ENCODE peak calls at places on chromosomes 4 and X, in six cellular contexts. P is pancreas, H is A549, Y is heart left ventricle, I is upper lobe of right lung, E is AG04450. G is an unnamed sample.

GRCh38 chrX:51420610-51421009 is 75.8 kb downstream of the NUDT11 start:
- DNase-seq in Y (no peak), P (no peak), E (peak), I (no peak), H (peak), G (no peak)

GRCh38 chr4:155599596-155599995 is 67.1 kb upstream of the GUCY1A1 start:
- DNase-seq in P (no peak), E (no peak), I (no peak), H (no peak), Y (no peak), G (no peak)

GRCh38 chr4:114791976-114792375 is 193.4 kb downstream of the UGT8 start:
- DNase-seq in P (no peak), Y (no peak), H (no peak), E (no peak), I (no peak), G (no peak)

GRCh38 chr4:952881-953573 is 20.3 kb downstream of the DGKQ start:
- DNase-seq in I (peak), H (no peak), Y (peak), P (no peak), E (no peak), G (no peak)

GRCh38 chr4:109389367-109390118 is 44.1 kb upstream of the SEC24B start:
- DNase-seq in P (peak), I (no peak), H (no peak), E (no peak), Y (no peak), G (no peak)

GRCh38 chr4:173878701-173879100 is 348.7 kb upstream of the HAND2 start:
- DNase-seq in I (no peak), P (no peak), H (peak), E (peak), Y (no peak), G (no peak)

GRCh38 chrX:9171841-9172240 is 137.9 kb upstream of the FAM9B start:
- DNase-seq in H (peak), E (no peak), I (no peak), Y (no peak), P (no peak), G (no peak)

GRCh38 chr4:16573181-16573580 is 325.3 kb downstream of the LDB2 start:
- DNase-seq in Y (no peak), P (no peak), I (no peak), H (no peak), E (no peak), G (no peak)

GRCh38 chr4:98516042-98516440 is 142.4 kb downstream of the TSPAN5 start:
- DNase-seq in E (peak), Y (no peak), P (no peak), I (no peak), H (peak), G (no peak)

GRCh38 chrX:126770179-126770578 is 49.4 kb upstream of the PRR32 start:
- DNase-seq in P (no peak), I (no peak), E (no peak), Y (no peak), H (peak), G (no peak)

GRCh38 chrX:107599371-107599970 is 28.8 kb upstream of the PRPS1 start:
- DNase-seq in E (no peak), H (no peak), P (no peak), I (no peak), Y (no peak), G (no peak)

GRCh38 chr4:127856485-127857447 is 23.9 kb upstream of the PLK4 start:
- DNase-seq in I (no peak), Y (no peak), P (no peak), H (no peak), E (peak), G (no peak)

GRCh38 chr4:144304025-144304424 is 163.5 kb upstream of the GYPA start:
- DNase-seq in E (no peak), I (no peak), H (no peak), Y (no peak), P (no peak), G (no peak)

GRCh38 chr4:94890579-94890978 is 132.8 kb downstream of the BMPR1B start:
- DNase-seq in Y (no peak), E (no peak), H (no peak), I (no peak), P (no peak), G (no peak)

GRCh38 chr4:114890773-114891172 is 222.6 kb downstream of the NDST4 start:
- DNase-seq in E (no peak), I (no peak), H (no peak), Y (no peak), P (no peak), G (no peak)

GRCh38 chrX:71623105-71623450 is 4.8 kb upstream of the CXCR3 start:
- DNase-seq in E (no peak), P (no peak), H (no peak), I (no peak), Y (no peak), G (no peak)
- H3K27ac ChIP-seq in E (peak), P (peak), H (no peak), I (peak), Y (peak), G (peak)

GRCh38 chrX:102659790-102660757 is 8.8 kb downstream of the GPRASP1 start:
- DNase-seq in Y (peak), I (peak), P (peak), H (peak), E (no peak), G (peak)
- H3K4me3 ChIP-seq in Y (peak), I (peak), P (peak), H (peak), E (peak), G (peak)

GRCh38 chrX:23008431-23009099 is 8.8 kb downstream of the DDX53 start:
- DNase-seq in P (no peak), H (peak), Y (no peak), I (no peak), E (no peak), G (no peak)
- TF ChIP-seq CTCF in P (peak), H (no peak), Y (no peak), I (peak), E (peak), G (no peak)

GRCh38 chr4:86108834-86109233 is 251.0 kb downstream of the MAPK10 start:
- DNase-seq in I (no peak), P (no peak), Y (no peak), H (no peak), E (no peak), G (no peak)
- H3K27ac ChIP-seq in I (no peak), P (no peak), Y (no peak), H (no peak), E (no peak), G (no peak)

GRCh38 chr4:176885224-176885623 is 92.5 kb upstream of the VEGFC start:
- DNase-seq in E (no peak), H (no peak), P (no peak), Y (no peak), I (no peak), G (no peak)
- H3K4me3 ChIP-seq in E (no peak), H (no peak), P (no peak), Y (no peak), I (no peak), G (no peak)

GRCh38 chr4:77560170-77560569 is 45.5 kb upstream of the CXCL13 start:
- DNase-seq in H (no peak), Y (no peak), P (no peak), I (no peak), E (no peak), G (no peak)
- TF ChIP-seq CTCF in H (no peak), Y (no peak), P (no peak), I (no peak), E (no peak), G (no peak)

DNA sequence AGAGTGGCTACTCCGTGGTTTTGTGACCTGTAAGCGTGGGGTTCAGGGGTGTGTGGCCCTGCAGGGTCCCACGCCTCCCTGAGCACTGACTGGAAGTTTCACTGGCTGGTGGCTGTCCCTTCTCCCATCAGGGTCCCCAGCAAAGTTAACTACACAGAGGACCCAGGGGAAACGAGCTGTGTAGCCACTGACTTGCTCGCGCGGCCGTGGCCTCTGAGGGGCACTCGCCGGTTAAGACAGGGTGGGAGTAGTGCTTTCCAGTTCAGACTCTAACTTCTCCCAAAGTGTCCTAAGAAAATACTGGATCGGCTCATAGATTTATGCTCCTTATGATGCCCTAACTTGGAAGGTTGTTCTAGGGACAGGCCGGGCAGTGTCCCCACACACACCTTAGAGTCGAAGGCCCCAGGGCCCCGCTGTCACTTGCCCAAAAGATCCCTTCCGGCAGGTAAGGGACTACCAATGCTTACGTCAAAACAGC is 28.2 kb downstream of the NELFA start:
- DNase-seq in I (peak), Y (no peak), H (no peak), E (no peak), P (no peak), G (peak)
- H3K27ac ChIP-seq in I (no peak), Y (no peak), H (no peak), E (no peak), P (no peak), G (no peak)

G was measured in coronary artery.